ENCODE peak calls at places on chromosomes 6 and 20, in six cellular contexts. J, M, F, B, S and O are unnamed samples.

GRCh38 chr6:42820509-42821340 is 38.9 kb downstream of the BICRAL start:
- DNase-seq in J (peak; percentile 66), F (no peak), M (peak; percentile 27), S (no peak), B (no peak), O (no peak)

GRCh38 chr20:47607208-47607613 is 105.5 kb downstream of the NCOA3 start:
- DNase-seq in B (no peak), J (no peak), S (no peak), F (no peak), M (no peak), O (no peak)

GRCh38 chr6:107624541-107624940 is 134.6 kb downstream of the SOBP start:
- DNase-seq in S (no peak), J (no peak), M (no peak), F (no peak), B (no peak), O (no peak)

GRCh38 chr20:10798811-10799210 is 125.0 kb upstream of the JAG1 start:
- DNase-seq in J (no peak), M (no peak), S (no peak), F (no peak), B (no peak), O (peak; percentile 11)

GRCh38 chr6:43273707-43274106 is 24.4 kb upstream of the SLC22A7 start:
- DNase-seq in B (no peak), F (no peak), S (no peak), J (no peak), M (no peak), O (no peak)

GRCh38 chr6:31710490-31711219 is 4.0 kb downstream of the LY6G6F start:
- DNase-seq in M (no peak), J (no peak), S (no peak), B (no peak), F (no peak), O (no peak)

GRCh38 chr6:90574610-90575009 is 12.3 kb downstream of the MAP3K7 start:
- DNase-seq in F (no peak), M (no peak), S (no peak), B (no peak), J (no peak), O (no peak)

GRCh38 chr20:21719592-21720214 is 14.2 kb downstream of the PAX1 start:
- DNase-seq in J (no peak), F (peak; percentile 51), S (peak; percentile 12), B (no peak), M (peak; percentile 84), O (no peak)

GRCh38 chr20:60057123-60057865 is 99.1 kb downstream of the CDH26 start:
- DNase-seq in B (peak; percentile 41), S (peak; percentile 17), F (peak; percentile 52), J (no peak), M (peak; percentile 66), O (peak; percentile 62)

GRCh38 chr6:11606287-11606686 is 68.7 kb downstream of the TMEM170B start:
- DNase-seq in B (no peak), J (no peak), S (no peak), M (peak; percentile 67), F (peak; percentile 46), O (no peak)

GRCh38 chr6:121881974-121882667 is 446.7 kb downstream of the GJA1 start:
- DNase-seq in B (no peak), M (no peak), J (no peak), S (no peak), F (no peak), O (no peak)

GRCh38 chr6:11975353-11975977 is 36.6 kb upstream of the HIVEP1 start:
- DNase-seq in S (peak; percentile 62), J (no peak), F (peak; percentile 28), B (no peak), M (peak; percentile 27), O (no peak)

GRCh38 chr6:24093381-24093780 is 32.6 kb upstream of the NRSN1 start:
- DNase-seq in F (no peak), J (no peak), B (no peak), M (no peak), S (no peak), O (no peak)

GRCh38 chr6:163392533-163392932 is 22.0 kb upstream of the QKI start:
- DNase-seq in F (peak; percentile 55), S (no peak), M (peak; percentile 76), J (no peak), B (no peak), O (no peak)

GRCh38 chr6:106745824-106746610 is 116.6 kb downstream of the QRSL1 start:
- DNase-seq in F (no peak), S (no peak), B (no peak), J (no peak), M (no peak), O (no peak)

GRCh38 chr6:112253842-112254816 is at the start of gene LAMA4:
- DNase-seq in M (peak; percentile 62), J (peak; percentile 70), F (peak; percentile 45), B (peak; percentile 62), S (no peak), O (peak; percentile 17)
- TF ChIP-seq POLR2A in M (no peak), J (peak; percentile 25), F (no peak), B (peak; percentile 29), S (no peak), O (peak; percentile 14)

DNA sequence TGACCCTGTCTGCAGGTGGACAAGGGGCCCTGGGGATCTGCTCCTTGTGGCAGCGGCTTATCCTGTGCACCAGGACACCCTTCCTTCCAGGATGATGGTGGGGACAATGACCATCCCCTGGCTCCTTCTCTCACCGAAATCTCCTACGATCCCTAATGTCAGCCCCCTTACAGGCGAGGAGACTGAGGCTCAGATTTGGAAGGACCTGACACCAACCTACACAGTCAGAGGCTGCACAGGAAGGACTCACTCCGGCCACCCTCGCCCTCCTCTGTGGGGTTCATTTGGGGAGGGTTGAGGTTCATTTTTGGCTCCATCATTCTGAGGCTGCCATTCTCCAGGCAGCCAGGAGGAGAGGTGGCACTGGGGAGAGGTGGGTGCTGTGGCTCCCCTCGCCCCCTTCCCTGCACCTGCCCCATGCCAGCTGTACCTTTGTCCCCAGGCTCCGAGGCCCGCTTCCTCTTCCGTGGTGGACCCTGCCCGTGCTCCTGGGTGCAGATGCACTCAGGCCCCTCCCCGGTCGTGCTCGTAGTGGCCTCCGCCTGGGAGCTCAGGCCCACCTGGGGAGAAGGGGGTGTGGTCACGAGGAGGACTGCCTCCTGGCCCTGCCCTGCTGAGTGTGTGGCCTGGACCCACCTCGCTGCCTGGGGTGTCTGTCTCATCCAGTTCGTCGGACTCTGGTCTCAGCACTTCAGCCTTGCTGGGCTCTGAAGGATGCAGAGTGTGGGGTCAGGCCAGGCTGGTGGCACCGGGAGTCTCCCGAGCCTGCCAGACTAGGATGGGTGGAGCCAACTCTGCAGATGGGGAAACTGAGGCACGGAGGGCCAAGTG is 5.3 kb upstream of the CABLES2 start:
- DNase-seq in B (no peak), J (no peak), F (no peak), S (no peak), M (no peak), O (no peak)
- TF ChIP-seq POLR2A in B (no peak), J (no peak), F (no peak), S (no peak), M (no peak), O (no peak)

DNA sequence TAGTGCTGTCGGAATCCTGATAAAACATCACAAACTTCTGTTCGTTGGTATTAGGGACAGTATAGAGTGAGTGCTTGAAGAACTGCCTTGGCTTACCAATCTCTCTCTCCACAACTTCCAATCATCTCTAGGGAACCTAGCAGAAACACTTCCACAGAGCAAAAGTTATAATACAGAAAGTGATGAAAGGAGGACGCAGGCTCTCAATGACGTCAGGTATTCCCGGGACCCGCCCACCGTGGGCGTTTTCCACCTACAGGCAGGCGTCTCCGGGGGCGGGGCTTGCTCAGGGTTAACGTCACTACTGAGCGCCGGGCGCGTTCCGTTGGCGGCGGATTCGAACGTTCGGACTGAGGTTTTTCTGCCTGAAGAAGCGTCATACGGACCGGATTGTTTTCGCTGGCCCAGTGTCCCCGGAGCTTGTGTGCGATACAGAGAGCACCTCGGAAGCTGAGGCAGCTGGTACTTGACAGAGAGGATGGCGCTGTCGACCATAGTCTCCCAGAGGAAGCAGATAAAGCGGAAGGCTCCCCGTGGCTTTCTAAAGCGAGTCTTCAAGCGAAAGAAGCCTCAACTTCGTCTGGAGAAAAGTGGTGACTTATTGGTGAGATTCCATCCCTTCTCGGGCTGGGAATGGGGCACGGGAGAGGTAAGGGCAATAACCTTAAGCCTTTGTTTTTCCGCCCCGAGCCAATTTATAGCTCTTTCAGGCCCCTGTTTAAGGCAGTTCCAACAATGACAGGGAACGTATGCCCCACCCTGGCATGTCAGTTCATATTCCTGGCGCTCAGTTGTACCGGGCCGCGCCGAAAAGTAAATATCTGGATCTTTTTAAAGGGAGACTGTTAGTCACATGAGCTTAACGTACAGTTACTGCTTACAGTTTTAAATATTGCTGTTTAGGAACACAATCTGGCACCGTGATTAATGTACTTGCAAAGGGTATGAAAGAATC is at the start of gene CENPW:
- DNase-seq in S (peak; percentile 48), J (peak; percentile 88), B (peak; percentile 85), M (peak; percentile 99), F (peak; percentile 92), O (peak; percentile 29)
- TF ChIP-seq POLR2A in S (peak; percentile 83), J (no peak), B (no peak), M (no peak), F (no peak), O (peak; percentile 58)

GRCh38 chr20:62931464-62931863 is 5.2 kb upstream of the DIDO1 start:
- DNase-seq in F (no peak), M (no peak), S (no peak), B (peak; percentile 5), J (no peak), O (no peak)

GRCh38 chr20:62927128-62927705 is 912 bp upstream of the DIDO1 start:
- DNase-seq in J (no peak), M (no peak), F (no peak), B (no peak), S (no peak), O (no peak)

GRCh38 chr20:62926229-62927127 is at the start of gene DIDO1:
- DNase-seq in F (peak; percentile 92), M (peak; percentile 93), J (peak; percentile 89), B (peak; percentile 88), S (peak; percentile 56), O (peak; percentile 97)

GRCh38 chr20:62928246-62928939 is 2.1 kb upstream of the DIDO1 start:
- DNase-seq in M (no peak), B (peak; percentile 14), J (no peak), S (no peak), F (no peak), O (no peak)

DNA sequence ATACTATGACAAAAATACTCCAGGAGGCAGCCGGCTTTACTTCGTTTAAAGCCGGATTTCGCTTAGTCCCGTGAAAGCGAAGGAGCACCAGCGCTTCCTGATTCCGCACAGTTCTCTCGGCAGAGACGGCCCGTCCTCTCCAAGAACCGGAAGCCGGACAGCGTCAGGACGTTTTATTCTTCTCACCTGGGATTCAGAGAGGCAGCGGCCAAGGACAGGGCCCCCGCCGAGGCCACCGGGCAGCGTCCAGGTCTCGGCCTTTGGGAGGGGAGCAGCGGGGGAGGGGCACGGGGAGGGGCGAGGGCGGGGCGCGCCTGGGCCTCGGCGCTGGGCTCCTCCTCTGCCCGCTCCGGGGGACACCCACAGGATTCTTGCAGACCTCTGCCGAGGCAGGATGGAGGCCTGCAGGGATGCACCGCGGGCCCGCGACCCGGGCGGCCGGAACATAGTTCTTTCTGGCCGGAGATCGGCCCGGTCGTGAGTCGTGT is 2.8 kb upstream of the DIDO1 start:
- DNase-seq in S (no peak), J (peak; percentile 82), F (peak; percentile 73), M (peak; percentile 82), B (peak; percentile 67), O (no peak)
- TF ChIP-seq POLR2A in S (peak; percentile 51), J (no peak), F (no peak), M (no peak), B (no peak), O (no peak)